ENCODE peak calls at places on chromosomes 11 and 22, in five cellular contexts. One of them, this sample, is unnamed. For H3K4me1, the result is how much of the 10 kb centered on the place peaks cover.

GRCh38 chr22:17587631-17588030 is 24.3 kb downstream of the SLC25A18 start:
- DNase-seq in body of pancreas: no peak
- DNase-seq in psoas muscle: no peak
- DNase-seq in OCI-LY7: no peak
- DNase-seq in tibial nerve: no peak
- DNase-seq in this sample: no peak

GRCh38 chr11:114819028-114819427 is 140.7 kb downstream of the NXPE2 start:
- DNase-seq in OCI-LY7: no peak
- DNase-seq in tibial nerve: no peak
- DNase-seq in body of pancreas: no peak
- DNase-seq in psoas muscle: no peak
- DNase-seq in this sample: no peak

GRCh38 chr22:21038405-21038804 is 6.0 kb upstream of the SLC7A4 start:
- DNase-seq in body of pancreas: no peak
- DNase-seq in OCI-LY7: no peak
- DNase-seq in tibial nerve: no peak
- DNase-seq in psoas muscle: peak
- DNase-seq in this sample: no peak

GRCh38 chr11:125946712-125947418 is 1.0 kb downstream of the VSIG10L2 start:
- DNase-seq in OCI-LY7: no peak
- DNase-seq in psoas muscle: no peak
- DNase-seq in tibial nerve: no peak
- DNase-seq in body of pancreas: no peak
- DNase-seq in this sample: no peak

GRCh38 chr11:14312736-14313438 is 46.1 kb downstream of the RRAS2 start:
- DNase-seq in OCI-LY7: no peak
- DNase-seq in tibial nerve: no peak
- DNase-seq in psoas muscle: no peak
- DNase-seq in body of pancreas: no peak
- DNase-seq in this sample: no peak

GRCh38 chr11:44596541-44597276 is 31.2 kb downstream of the CD82 start:
- DNase-seq in psoas muscle: no peak
- DNase-seq in body of pancreas: no peak
- DNase-seq in OCI-LY7: peak
- DNase-seq in tibial nerve: no peak
- DNase-seq in this sample: peak

GRCh38 chr22:27099896-27100295 is 442.5 kb downstream of the MIAT start:
- DNase-seq in tibial nerve: no peak
- DNase-seq in OCI-LY7: no peak
- DNase-seq in psoas muscle: no peak
- DNase-seq in body of pancreas: no peak
- DNase-seq in this sample: no peak

GRCh38 chr22:38218661-38219331 is 17.0 kb downstream of the MAFF start:
- DNase-seq in tibial nerve: no peak
- DNase-seq in OCI-LY7: no peak
- DNase-seq in psoas muscle: peak
- DNase-seq in body of pancreas: peak
- DNase-seq in this sample: peak

GRCh38 chr22:37401861-37402506 is 25.3 kb downstream of the ELFN2 start:
- DNase-seq in OCI-LY7: no peak
- DNase-seq in psoas muscle: no peak
- DNase-seq in body of pancreas: no peak
- DNase-seq in tibial nerve: no peak
- DNase-seq in this sample: no peak

GRCh38 chr22:32648486-32648885 is 153.0 kb upstream of the TIMP3 start:
- DNase-seq in psoas muscle: no peak
- DNase-seq in OCI-LY7: no peak
- DNase-seq in body of pancreas: no peak
- DNase-seq in tibial nerve: no peak
- DNase-seq in this sample: no peak

GRCh38 chr11:26946209-26946828 is 47.6 kb upstream of the FIBIN start:
- DNase-seq in body of pancreas: no peak
- DNase-seq in OCI-LY7: no peak
- DNase-seq in tibial nerve: no peak
- DNase-seq in psoas muscle: no peak
- DNase-seq in this sample: no peak

GRCh38 chr22:39715778-39716495 is 145.4 kb downstream of the CACNA1I start:
- DNase-seq in OCI-LY7: no peak
- DNase-seq in tibial nerve: no peak
- DNase-seq in body of pancreas: no peak
- DNase-seq in psoas muscle: no peak
- DNase-seq in this sample: no peak

GRCh38 chr22:20844055-20845037 is 14.3 kb downstream of the PI4KA start:
- DNase-seq in OCI-LY7: no peak
- DNase-seq in body of pancreas: no peak
- DNase-seq in psoas muscle: no peak
- DNase-seq in tibial nerve: no peak
- DNase-seq in this sample: no peak

GRCh38 chr11:78659326-78660319 is 85.0 kb upstream of the NARS2 start:
- DNase-seq in body of pancreas: peak
- DNase-seq in OCI-LY7: no peak
- DNase-seq in tibial nerve: no peak
- DNase-seq in psoas muscle: no peak
- DNase-seq in this sample: no peak

GRCh38 chr11:45988922-45989321 is 66.5 kb downstream of the LARGE2 start:
- DNase-seq in OCI-LY7: no peak
- DNase-seq in body of pancreas: no peak
- DNase-seq in psoas muscle: no peak
- DNase-seq in tibial nerve: no peak
- DNase-seq in this sample: no peak

GRCh38 chr22:35684732-35685131 is 32.9 kb upstream of the APOL5 start:
- DNase-seq in OCI-LY7: no peak
- DNase-seq in tibial nerve: no peak
- DNase-seq in psoas muscle: no peak
- DNase-seq in body of pancreas: no peak
- DNase-seq in this sample: no peak

GRCh38 chr11:122154227-122154626 is 38.2 kb upstream of the BLID start:
- DNase-seq in psoas muscle: no peak
- DNase-seq in body of pancreas: no peak
- DNase-seq in OCI-LY7: no peak
- DNase-seq in tibial nerve: no peak
- DNase-seq in this sample: no peak

GRCh38 chr22:49515486-49515885 is 312.2 kb downstream of the BRD1 start:
- DNase-seq in body of pancreas: no peak
- DNase-seq in psoas muscle: no peak
- DNase-seq in tibial nerve: no peak
- DNase-seq in OCI-LY7: peak
- DNase-seq in this sample: no peak

GRCh38 chr11:76765863-76766350 is 17.2 kb upstream of the TSKU start:
- DNase-seq in OCI-LY7: no peak
- DNase-seq in psoas muscle: peak
- DNase-seq in tibial nerve: no peak
- DNase-seq in body of pancreas: no peak
- DNase-seq in this sample: no peak

GRCh38 chr22:21942407-21942895 is 10.2 kb downstream of the PPM1F start:
- DNase-seq in body of pancreas: peak
- DNase-seq in tibial nerve: peak
- DNase-seq in OCI-LY7: no peak
- DNase-seq in psoas muscle: peak
- DNase-seq in this sample: no peak

GRCh38 chr11:11538277-11538960 is 83.4 kb downstream of the GALNT18 start:
- DNase-seq in tibial nerve: no peak
- DNase-seq in body of pancreas: peak
- DNase-seq in OCI-LY7: no peak
- DNase-seq in psoas muscle: no peak
- DNase-seq in this sample: no peak

GRCh38 chr11:3929689-3930088 is 74.2 kb downstream of the STIM1 start:
- DNase-seq in psoas muscle: no peak
- DNase-seq in OCI-LY7: no peak
- DNase-seq in tibial nerve: no peak
- DNase-seq in body of pancreas: peak
- DNase-seq in this sample: no peak

GRCh38 chr11:3929232-3929631 is 73.8 kb downstream of the STIM1 start:
- DNase-seq in tibial nerve: no peak
- DNase-seq in OCI-LY7: no peak
- DNase-seq in body of pancreas: peak
- DNase-seq in psoas muscle: no peak
- DNase-seq in this sample: no peak

GRCh38 chr11:3927129-3927796 is 71.8 kb downstream of the STIM1 start:
- DNase-seq in tibial nerve: no peak
- DNase-seq in psoas muscle: no peak
- DNase-seq in body of pancreas: no peak
- DNase-seq in OCI-LY7: peak
- DNase-seq in this sample: no peak

GRCh38 chr11:3925513-3925912 is 70.0 kb downstream of the STIM1 start:
- DNase-seq in tibial nerve: no peak
- DNase-seq in body of pancreas: no peak
- DNase-seq in psoas muscle: no peak
- DNase-seq in OCI-LY7: no peak
- DNase-seq in this sample: no peak

GRCh38 chr11:3926458-3927095 is 71.1 kb downstream of the STIM1 start:
- DNase-seq in psoas muscle: no peak
- DNase-seq in tibial nerve: no peak
- DNase-seq in body of pancreas: no peak
- DNase-seq in OCI-LY7: no peak
- DNase-seq in this sample: no peak
- H3K27ac ChIP-seq in psoas muscle: peak
- H3K27ac ChIP-seq in tibial nerve: no peak
- H3K27ac ChIP-seq in body of pancreas: no peak
- H3K27ac ChIP-seq in OCI-LY7: no peak
- H3K27ac ChIP-seq in this sample: no peak

DNA sequence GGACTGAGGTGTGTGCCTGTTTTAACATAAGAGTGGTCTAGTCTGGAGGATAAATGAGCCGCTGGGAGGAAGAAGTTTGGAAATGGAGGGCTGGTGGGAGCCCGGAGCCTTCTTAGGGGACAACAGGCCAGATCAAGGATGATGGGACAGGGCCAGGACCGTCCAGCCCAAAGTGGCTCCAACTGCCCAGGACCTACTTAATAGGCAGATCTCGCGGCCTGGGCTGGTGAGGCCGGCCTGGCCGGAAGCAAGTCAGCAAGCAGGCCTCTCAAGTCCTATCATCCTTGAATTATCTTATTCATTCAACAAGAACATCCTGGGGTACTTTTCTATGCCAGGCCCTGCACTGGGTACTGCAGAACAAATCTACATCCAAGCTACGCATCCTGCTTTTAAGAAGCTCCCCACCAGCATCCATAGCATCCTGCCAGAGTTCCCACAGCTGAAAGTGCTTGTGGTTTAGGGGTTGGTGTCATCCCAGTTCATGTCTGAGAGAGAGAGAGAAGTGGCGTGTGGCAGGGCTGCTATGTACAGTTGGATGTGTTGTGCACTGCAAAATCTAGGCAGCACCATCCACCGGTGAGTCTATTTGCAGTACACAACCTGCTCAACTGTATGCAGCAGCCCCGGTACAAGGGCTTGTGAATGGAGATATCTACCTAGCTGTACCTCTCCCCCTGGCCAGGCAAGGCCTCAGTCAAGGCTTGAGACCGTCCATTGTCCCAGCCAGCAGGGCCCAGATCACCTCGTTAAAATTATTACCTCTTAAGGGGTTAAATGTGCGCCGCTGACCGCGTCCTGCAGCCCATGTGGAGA is 82.1 kb downstream of the FBLN1 start:
- DNase-seq in OCI-LY7: no peak
- DNase-seq in tibial nerve: no peak
- DNase-seq in psoas muscle: peak
- DNase-seq in body of pancreas: no peak
- DNase-seq in this sample: no peak
- H3K4me1 ChIP-seq in OCI-LY7: under half
- H3K4me1 ChIP-seq in tibial nerve: under half
- H3K4me1 ChIP-seq in psoas muscle: under half
- H3K4me1 ChIP-seq in body of pancreas: under half
- H3K4me1 ChIP-seq in this sample: under half

GRCh38 chr11:19698493-19699292 is 13.9 kb upstream of the NAV2 start:
- DNase-seq in OCI-LY7: no peak
- DNase-seq in body of pancreas: no peak
- DNase-seq in tibial nerve: peak
- DNase-seq in psoas muscle: peak
- DNase-seq in this sample: no peak
- H3K27ac ChIP-seq in OCI-LY7: no peak
- H3K27ac ChIP-seq in body of pancreas: no peak
- H3K27ac ChIP-seq in tibial nerve: no peak
- H3K27ac ChIP-seq in psoas muscle: peak
- H3K27ac ChIP-seq in this sample: no peak

DNA sequence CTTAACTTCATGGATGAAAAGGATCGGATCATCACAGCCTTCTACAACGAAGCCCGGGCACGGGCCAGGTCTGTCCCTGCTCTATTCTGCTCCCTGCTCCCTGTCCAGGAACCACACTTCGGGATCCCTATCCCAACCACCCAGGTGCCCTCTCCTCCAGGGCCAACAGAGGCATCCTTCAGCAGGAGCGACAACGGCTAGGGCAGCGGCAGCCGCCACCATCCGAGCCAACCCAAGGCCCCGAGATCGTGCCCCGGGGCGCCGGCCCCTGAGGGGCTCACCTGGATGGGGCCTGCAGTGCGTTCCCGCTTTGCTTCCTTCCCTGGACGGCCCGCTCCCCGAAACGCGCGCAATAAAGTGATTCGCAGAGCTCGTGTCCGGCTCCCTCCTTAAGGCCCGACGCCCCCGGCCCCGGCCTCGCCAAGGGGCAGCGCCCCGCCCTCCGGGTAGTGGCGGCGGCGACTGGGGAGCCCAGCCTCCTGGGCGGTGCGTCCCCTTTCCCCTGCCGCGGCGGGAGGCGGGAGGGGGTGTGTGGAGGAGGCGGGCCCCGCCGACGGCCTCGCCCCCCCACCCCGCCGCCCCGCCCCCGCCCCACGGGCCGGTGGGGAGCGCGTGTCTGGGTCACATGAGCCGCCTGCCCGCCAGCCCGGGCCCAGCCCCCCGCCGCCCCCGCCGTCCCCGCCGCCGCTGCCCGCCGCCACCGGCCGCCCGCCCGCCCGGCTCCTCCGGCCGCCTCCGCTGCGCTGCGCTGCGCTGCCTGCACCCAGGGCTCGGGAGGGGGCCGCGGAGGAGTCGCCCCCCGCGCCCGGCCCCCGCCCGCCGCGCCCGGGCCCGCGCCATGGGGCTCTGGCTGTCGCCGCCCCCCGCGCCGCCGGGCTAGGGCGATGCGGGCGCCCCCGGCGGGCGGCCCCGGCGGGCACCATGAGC is at the start of gene VEGFB:
- DNase-seq in OCI-LY7: peak
- DNase-seq in tibial nerve: peak
- DNase-seq in body of pancreas: peak
- DNase-seq in psoas muscle: peak
- DNase-seq in this sample: peak
- H3K4me1 ChIP-seq in OCI-LY7: half or more
- H3K4me1 ChIP-seq in tibial nerve: under half
- H3K4me1 ChIP-seq in body of pancreas: half or more
- H3K4me1 ChIP-seq in psoas muscle: under half
- H3K4me1 ChIP-seq in this sample: under half

DNA sequence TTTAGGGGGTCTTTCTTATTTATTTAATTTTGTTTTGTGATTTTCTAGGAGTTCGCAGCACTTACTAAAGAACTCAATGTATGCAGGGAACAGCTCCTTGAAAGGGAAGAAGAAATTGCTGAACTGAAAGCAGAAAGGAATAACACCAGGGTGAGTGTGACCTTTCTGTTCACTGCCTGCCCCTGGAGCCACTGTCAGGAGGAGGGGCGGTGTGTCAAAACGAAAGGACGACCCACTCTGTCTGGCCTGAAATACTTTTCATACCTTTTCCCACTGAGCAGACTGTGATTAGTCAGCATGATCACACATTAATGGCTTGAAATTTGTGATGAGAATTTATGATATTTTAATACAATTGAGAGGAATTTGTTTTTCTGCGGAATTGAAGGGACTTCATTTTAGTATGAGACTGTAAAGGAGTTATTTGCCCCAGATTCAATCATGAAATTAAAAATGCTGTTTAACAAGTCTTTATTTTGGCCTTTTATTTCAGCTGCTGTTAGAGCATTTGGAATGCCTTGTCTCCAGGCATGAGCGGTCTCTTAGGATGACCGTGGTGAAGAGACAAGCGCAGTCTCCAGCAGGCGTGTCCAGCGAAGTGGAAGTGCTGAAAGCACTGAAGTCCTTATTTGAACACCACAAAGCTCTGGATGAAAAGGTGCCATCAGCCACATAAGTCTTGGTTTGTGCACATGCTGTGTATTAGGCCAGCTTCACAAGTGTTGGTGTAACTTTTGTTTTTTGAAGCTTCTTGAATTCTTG is 54.0 kb downstream of the PPFIA1 start:
- DNase-seq in psoas muscle: no peak
- DNase-seq in OCI-LY7: no peak
- DNase-seq in tibial nerve: no peak
- DNase-seq in body of pancreas: no peak
- DNase-seq in this sample: no peak
- H3K27ac ChIP-seq in psoas muscle: no peak
- H3K27ac ChIP-seq in OCI-LY7: no peak
- H3K27ac ChIP-seq in tibial nerve: no peak
- H3K27ac ChIP-seq in body of pancreas: no peak
- H3K27ac ChIP-seq in this sample: no peak